ENCODE peak calls at places on chromosomes 3 and 15, in five cellular contexts. F is neural progenitor cell, H is transverse colon, N is heart right ventricle, P is psoas muscle. M is an unnamed sample.

GRCh38 chr3:16069149-16069922 is 105.1 kb upstream of the GALNT15 start:
- DNase-seq in F (no peak), H (no peak), N (no peak), P (no peak), M (no peak)

GRCh38 chr15:40242671-40243070 is 3.8 kb downstream of the PAK6 start:
- DNase-seq in F (no peak), H (no peak), N (no peak), P (no peak), M (no peak)

GRCh38 chr3:197408177-197408957 is 110.0 kb upstream of the DLG1 start:
- DNase-seq in F (peak), H (no peak), N (no peak), P (no peak), M (no peak)

GRCh38 chr3:174951498-174951897 is 92.4 kb downstream of the NAALADL2 start:
- DNase-seq in F (no peak), H (no peak), N (no peak), P (no peak), M (no peak)

GRCh38 chr3:76044601-76045600 is 259.6 kb upstream of the ZNF717 start:
- DNase-seq in F (peak), H (no peak), N (no peak), P (no peak), M (peak)

GRCh38 chr3:157354722-157355121 is 81.9 kb upstream of the PTX3 start:
- DNase-seq in F (peak), H (no peak), N (no peak), P (no peak), M (peak)

GRCh38 chr15:70355275-70355795 is 257.6 kb upstream of the TLE3 start:
- DNase-seq in F (no peak), H (no peak), N (no peak), P (no peak), M (no peak)

GRCh38 chr3:36965440-36965839 is 20.6 kb upstream of the TRANK1 start:
- DNase-seq in F (no peak), H (no peak), N (no peak), P (no peak), M (no peak)

GRCh38 chr3:125587039-125587664 is 8.1 kb downstream of the OSBPL11 start:
- DNase-seq in F (no peak), H (no peak), N (no peak), P (no peak), M (no peak)

GRCh38 chr15:54789377-54789776 is 407.4 kb downstream of the RSL24D1 start:
- DNase-seq in F (no peak), H (no peak), N (no peak), P (no peak), M (no peak)

GRCh38 chr3:9340450-9341009 is 22.3 kb upstream of the THUMPD3 start:
- DNase-seq in F (no peak), H (no peak), N (no peak), P (no peak), M (no peak)

GRCh38 chr15:59303641-59304433 is 68.8 kb downstream of the MYO1E start:
- DNase-seq in F (no peak), H (no peak), N (no peak), P (no peak), M (no peak)

GRCh38 chr3:45782381-45782780 is 14.0 kb downstream of the SLC6A20 start:
- DNase-seq in F (no peak), H (no peak), N (no peak), P (no peak), M (no peak)

GRCh38 chr15:76293361-76293760 is 17.9 kb downstream of the ETFA start:
- DNase-seq in F (no peak), H (no peak), N (no peak), P (no peak), M (no peak)

GRCh38 chr3:108125550-108126071 is 34.8 kb upstream of the CD47 start:
- DNase-seq in F (peak), H (peak), N (no peak), P (no peak), M (no peak)

GRCh38 chr3:24595801-24596200 is 101.2 kb upstream of the THRB start:
- DNase-seq in F (no peak), H (no peak), N (no peak), P (no peak), M (no peak)

GRCh38 chr15:96130734-96131133 is 199.8 kb upstream of the NR2F2 start:
- DNase-seq in F (no peak), H (no peak), N (no peak), P (no peak), M (no peak)

GRCh38 chr15:75650908-75651809 is 3.4 kb downstream of the SNX33 start:
- DNase-seq in F (no peak), H (peak), N (peak), P (peak), M (peak)

GRCh38 chr3:24180616-24181015 is 235.5 kb downstream of the NR1D2 start:
- DNase-seq in F (no peak), H (no peak), N (no peak), P (no peak), M (no peak)

GRCh38 chr3:112759210-112759609 is 87.5 kb downstream of the CD200R1L start:
- DNase-seq in F (no peak), H (no peak), N (no peak), P (no peak), M (no peak)

GRCh38 chr15:85761635-85762034 is 33.1 kb downstream of the KLHL25 start:
- DNase-seq in F (no peak), H (no peak), N (no peak), P (no peak), M (no peak)

GRCh38 chr3:178386880-178387279 is 149.4 kb upstream of the KCNMB2 start:
- DNase-seq in F (no peak), H (no peak), N (no peak), P (no peak), M (no peak)

GRCh38 chr15:65824031-65824743 is 32.1 kb upstream of the DENND4A start:
- DNase-seq in F (peak), H (peak), N (no peak), P (peak), M (peak)

GRCh38 chr15:43094416-43095039 is 11.3 kb downstream of the UBR1 start:
- DNase-seq in F (no peak), H (no peak), N (no peak), P (no peak), M (no peak)

GRCh38 chr3:159038405-159038804 is 236.6 kb downstream of the MFSD1 start:
- DNase-seq in F (no peak), H (no peak), N (no peak), P (no peak), M (no peak)

GRCh38 chr3:50078622-50079021 is 10.1 kb upstream of the RBM5 start:
- DNase-seq in F (no peak), H (no peak), N (no peak), P (no peak), M (no peak)

GRCh38 chr3:16842710-16843270 is 42.0 kb upstream of the PLCL2 start:
- DNase-seq in F (no peak), H (no peak), N (no peak), P (no peak), M (no peak)

GRCh38 chr3:12990781-12991480 is 82.3 kb downstream of the IQSEC1 start:
- DNase-seq in F (no peak), H (peak), N (no peak), P (no peak), M (no peak)

GRCh38 chr3:43894176-43895049 is 203.7 kb downstream of the ABHD5 start:
- DNase-seq in F (peak), H (peak), N (peak), P (peak), M (peak)

GRCh38 chr3:73602171-73602570 is 22.6 kb downstream of the PDZRN3 start:
- DNase-seq in F (no peak), H (no peak), N (no peak), P (no peak), M (no peak)

GRCh38 chr3:104436536-104436935 is 930.2 kb upstream of the ALCAM start:
- DNase-seq in F (no peak), H (no peak), N (no peak), P (no peak), M (no peak)

GRCh38 chr15:90716317-90716975 is 700 bp upstream of the BLM start:
- DNase-seq in F (no peak), H (no peak), N (no peak), P (no peak), M (peak)

GRCh38 chr3:109325657-109326056 is 9.3 kb upstream of the DPPA2 start:
- DNase-seq in F (no peak), H (no peak), N (no peak), P (no peak), M (no peak)

GRCh38 chr15:98174286-98174685 is 213.8 kb downstream of the ARRDC4 start:
- DNase-seq in F (no peak), H (peak), N (no peak), P (no peak), M (no peak)

GRCh38 chr3:184176377-184177330 is 2.0 kb downstream of the AP2M1 start:
- DNase-seq in F (peak), H (peak), N (peak), P (peak), M (peak)

DNA sequence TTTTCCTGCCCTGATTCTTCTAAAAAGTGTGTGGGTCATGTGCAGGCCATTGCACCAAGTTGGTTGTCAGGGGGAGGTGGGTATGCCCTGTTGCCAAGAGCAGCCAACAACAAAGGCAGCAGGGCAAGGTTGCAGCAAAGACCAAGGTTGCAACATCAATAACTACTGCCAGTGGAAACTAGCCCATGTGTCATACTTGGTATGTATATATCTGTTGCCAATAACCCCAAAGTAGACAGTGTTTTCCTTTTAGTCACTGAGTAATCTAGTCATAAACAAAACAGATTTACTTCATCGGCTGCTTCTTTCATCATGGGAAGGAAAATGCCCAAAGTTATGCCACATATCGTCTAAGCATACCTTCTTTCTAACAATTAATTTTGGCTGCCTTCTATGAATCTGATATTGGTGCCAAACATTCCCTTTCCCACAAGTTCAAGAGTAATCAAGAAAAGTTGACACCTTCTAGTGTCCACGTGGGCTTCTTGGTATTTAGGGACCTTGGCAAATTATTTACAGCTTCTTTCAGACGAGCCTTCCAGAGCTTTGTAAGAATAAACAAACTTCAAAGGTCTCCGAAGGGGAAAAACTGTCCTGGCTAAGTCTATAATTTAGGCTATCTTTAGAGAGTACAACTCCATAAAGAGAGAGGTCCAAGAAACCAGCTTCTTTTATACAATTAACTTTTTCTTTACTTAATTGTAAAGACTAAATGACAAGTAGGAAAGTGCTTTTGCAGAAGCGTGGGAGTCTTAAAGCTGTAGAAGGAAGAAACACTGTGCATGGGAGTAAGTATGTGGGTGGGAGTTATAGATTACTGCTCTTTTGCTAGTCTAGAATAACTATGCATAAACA is 10.1 kb upstream of the MBNL1 start:
- DNase-seq in F (no peak), H (peak), N (peak), P (peak), M (peak)
- TF ChIP-seq CTCF in F (no peak), H (no peak), N (no peak), P (no peak), M (no peak)

GRCh38 chr3:129601713-129602112 is 4.8 kb downstream of the PLXND1 start:
- DNase-seq in F (no peak), H (no peak), N (no peak), P (no peak), M (no peak)
- H3K4me3 ChIP-seq in F (no peak), H (no peak), N (no peak), P (peak), M (no peak)

GRCh38 chr3:195123196-195123805 is 147.7 kb downstream of the XXYLT1 start:
- DNase-seq in F (peak), H (no peak), N (no peak), P (no peak), M (no peak)
- TF ChIP-seq CTCF in F (peak), H (no peak), N (no peak), P (no peak), M (no peak)

GRCh38 chr15:73927476-73928240 is 1.4 kb downstream of the LOXL1 start:
- DNase-seq in F (peak), H (peak), N (peak), P (peak), M (peak)
- H3K4me3 ChIP-seq in F (peak), H (peak), N (peak), P (peak), M (peak)

DNA sequence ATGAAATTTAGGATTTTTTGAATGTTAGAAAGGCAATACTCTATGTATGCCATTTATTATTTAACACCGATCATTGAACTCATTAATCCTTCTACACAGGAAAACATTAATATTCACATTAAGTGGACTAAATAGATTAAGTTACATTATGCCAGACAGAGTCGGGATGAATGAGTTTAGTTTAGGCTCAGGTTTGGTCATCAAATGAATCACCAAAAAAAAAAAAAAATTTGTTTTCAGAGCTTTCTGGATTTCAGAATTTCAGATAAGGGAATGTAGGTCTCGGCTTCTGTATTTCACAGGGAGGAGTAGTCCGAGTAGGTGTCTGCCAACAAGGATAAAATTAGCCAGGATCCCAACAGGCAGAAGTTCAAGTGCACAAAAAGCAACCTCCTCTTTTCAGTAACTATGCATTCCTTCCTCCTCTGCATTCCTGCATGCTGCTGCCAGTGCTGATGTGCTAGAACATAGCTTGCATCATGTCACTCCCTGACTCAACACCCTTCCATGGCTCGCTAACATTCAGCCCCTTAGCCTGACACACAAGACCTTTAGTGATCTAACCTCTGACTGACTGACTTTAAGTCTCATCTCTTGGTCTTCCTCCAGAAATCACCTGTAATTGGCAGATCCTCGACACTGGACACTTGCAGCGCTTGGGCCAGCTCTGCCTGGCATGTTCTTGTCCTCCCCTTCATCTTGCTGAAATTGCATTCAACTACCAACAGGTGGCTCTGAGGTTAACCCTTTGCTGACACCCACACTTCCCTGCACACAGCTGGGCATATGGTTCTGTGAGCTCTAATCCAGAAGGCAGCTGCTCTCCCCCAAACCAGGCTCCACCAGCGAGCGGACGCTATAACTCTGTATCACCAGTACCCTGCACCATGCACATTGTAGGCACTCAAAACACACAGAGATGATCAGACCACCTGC is 145.4 kb upstream of the PROK2 start:
- DNase-seq in F (peak), H (no peak), N (no peak), P (no peak), M (no peak)
- TF ChIP-seq CTCF in F (peak), H (no peak), N (no peak), P (no peak), M (no peak)

DNA sequence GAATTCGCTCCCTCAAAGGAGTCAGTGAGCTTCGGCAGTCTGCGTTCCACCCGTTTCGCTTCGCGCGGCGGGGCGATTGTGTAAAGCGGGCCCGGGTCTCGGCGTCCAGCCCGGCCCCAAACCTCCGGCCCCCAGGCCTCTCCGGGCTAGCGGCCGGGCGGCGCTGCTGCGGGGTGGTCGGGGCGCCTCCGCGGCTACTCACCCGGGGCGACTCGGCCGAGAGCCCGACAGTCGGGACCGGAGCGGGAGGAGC is 412 bp downstream of the CHDH start:
- DNase-seq in F (no peak), H (no peak), N (no peak), P (no peak), M (no peak)
- H3K4me3 ChIP-seq in F (peak), H (peak), N (peak), P (peak), M (peak)